ENCODE peak calls at places on chromosomes 5 and 9, in four cellular contexts. T is IMR-90, U is brain microvascular endothelial cell, D is lower lobe of right lung. A is an unnamed sample.

GRCh38 chr9:5085993-5086392 is 99.4 kb downstream of the INSL6 start:
- DNase-seq in T (no peak), U (no peak), D (no peak), A (no peak)

GRCh38 chr5:141617682-141618029 is 1.1 kb downstream of the DIAPH1 start:
- DNase-seq in T (no peak), U (no peak), D (no peak), A (no peak)

GRCh38 chr5:21810737-21811316 is 1042.3 kb downstream of the CDH12 start:
- DNase-seq in T (peak), U (no peak), D (no peak), A (no peak)

GRCh38 chr5:142115937-142116614 is 7.5 kb downstream of the NDFIP1 start:
- DNase-seq in T (peak), U (peak), D (no peak), A (no peak)

GRCh38 chr5:55502759-55503158 is 32.0 kb downstream of the PLPP1 start:
- DNase-seq in T (no peak), U (no peak), D (no peak), A (no peak)

GRCh38 chr9:96342553-96343245 is 40.7 kb upstream of the HSD17B3 start:
- DNase-seq in T (no peak), U (no peak), D (no peak), A (no peak)

GRCh38 chr5:39892708-39893107 is 467.9 kb upstream of the DAB2 start:
- DNase-seq in T (no peak), U (peak), D (no peak), A (no peak)

GRCh38 chr9:79492092-79492995 is 79.4 kb upstream of the TLE4 start:
- DNase-seq in T (peak), U (no peak), D (no peak), A (no peak)

GRCh38 chr9:112061152-112061740 is 113.9 kb downstream of the SUSD1 start:
- DNase-seq in T (peak), U (peak), D (peak), A (no peak)

GRCh38 chr5:112878760-112879159 is 17.7 kb downstream of the SRP19 start:
- DNase-seq in T (peak), U (no peak), D (no peak), A (no peak)

GRCh38 chr9:98995059-98995665 is 51.5 kb downstream of the COL15A1 start:
- DNase-seq in T (no peak), U (no peak), D (no peak), A (no peak)

GRCh38 chr9:98627291-98627690 is 81.4 kb downstream of the GABBR2 start:
- DNase-seq in T (peak), U (peak), D (no peak), A (no peak)

GRCh38 chr5:176446884-176447537 is 1.2 kb upstream of the FAF2 start:
- DNase-seq in T (no peak), U (no peak), D (no peak), A (peak)

GRCh38 chr9:38687389-38687842 is 32.5 kb downstream of the FAM240B start:
- DNase-seq in T (no peak), U (no peak), D (peak), A (peak)

GRCh38 chr5:122192883-122193496 is 63.6 kb downstream of the ZNF474 start:
- DNase-seq in T (peak), U (peak), D (no peak), A (no peak)

GRCh38 chr9:81032030-81032572 is 657.2 kb downstream of the TLE1 start:
- DNase-seq in T (peak), U (peak), D (no peak), A (no peak)

GRCh38 chr5:141560725-141561483 is 57.9 kb downstream of the DIAPH1 start:
- DNase-seq in T (peak), U (peak), D (peak), A (peak)

GRCh38 chr9:31908158-31908890 is 476.1 kb upstream of the ACO1 start:
- DNase-seq in T (no peak), U (no peak), D (no peak), A (no peak)

DNA sequence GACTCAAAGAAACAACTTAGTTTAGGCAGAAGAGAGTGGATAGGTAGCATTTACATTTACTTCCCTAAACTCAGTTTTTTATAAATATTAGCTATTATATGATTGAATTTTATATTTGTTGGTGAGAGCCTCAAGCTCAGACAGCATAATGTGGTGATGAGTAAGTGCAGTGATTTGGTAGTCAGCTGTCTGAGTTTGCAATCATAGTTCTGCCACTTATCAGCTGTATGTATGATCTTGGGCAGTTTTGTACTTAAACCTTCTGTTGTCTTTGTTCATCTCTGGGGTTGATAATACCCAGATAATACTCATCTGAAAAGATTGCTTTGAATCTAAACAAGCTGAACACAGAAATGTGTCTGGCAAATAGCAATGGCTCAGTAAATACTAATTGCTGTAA is 108.8 kb downstream of the ANXA1 start:
- DNase-seq in T (no peak), U (no peak), D (no peak), A (no peak)
- TF ChIP-seq CTCF in T (no peak), U (no peak), D (no peak), A (no peak)

DNA sequence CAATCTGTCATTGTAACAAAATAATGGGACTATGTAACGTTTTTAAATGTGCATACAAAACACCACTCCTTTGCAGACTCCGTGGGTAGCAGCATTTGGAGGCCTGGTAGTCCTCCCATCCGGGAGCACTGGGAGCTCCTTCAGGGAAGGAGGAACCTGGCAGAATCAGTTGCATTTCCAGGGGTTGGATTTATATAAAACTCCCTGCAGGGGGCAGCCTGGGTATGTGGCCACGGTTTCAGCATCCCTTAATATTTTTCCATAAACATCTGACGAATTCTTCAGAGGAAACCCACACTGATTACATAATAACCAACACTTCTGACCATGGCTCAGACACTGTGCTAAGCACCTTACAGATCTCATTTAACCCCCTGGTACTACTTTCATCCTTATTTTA is 6.1 kb upstream of the AFAP1L1 start:
- DNase-seq in T (peak), U (peak), D (no peak), A (no peak)
- TF ChIP-seq CTCF in T (peak), U (peak), D (peak), A (no peak)

GRCh38 chr5:159915913-159916840 is at the start of gene ADRA1B:
- DNase-seq in T (peak), U (peak), D (peak), A (peak)

GRCh38 chr5:159913481-159913880 is 2.8 kb upstream of the ADRA1B start:
- DNase-seq in T (peak), U (peak), D (no peak), A (no peak)

GRCh38 chr5:159917919-159918487 is 1.7 kb downstream of the ADRA1B start:
- DNase-seq in T (no peak), U (no peak), D (no peak), A (no peak)

GRCh38 chr5:159913048-159913447 is 3.2 kb upstream of the ADRA1B start:
- DNase-seq in T (peak), U (peak), D (no peak), A (no peak)

GRCh38 chr5:159916841-159917761 is 819 bp downstream of the ADRA1B start:
- DNase-seq in T (no peak), U (no peak), D (no peak), A (no peak)
- TF ChIP-seq CTCF in T (peak), U (peak), D (no peak), A (no peak)

GRCh38 chr9:27353405-27354229 is 56.7 kb upstream of the EQTN start:
- DNase-seq in T (no peak), U (peak), D (no peak), A (no peak)
- TF ChIP-seq CTCF in T (no peak), U (no peak), D (no peak), A (no peak)

DNA sequence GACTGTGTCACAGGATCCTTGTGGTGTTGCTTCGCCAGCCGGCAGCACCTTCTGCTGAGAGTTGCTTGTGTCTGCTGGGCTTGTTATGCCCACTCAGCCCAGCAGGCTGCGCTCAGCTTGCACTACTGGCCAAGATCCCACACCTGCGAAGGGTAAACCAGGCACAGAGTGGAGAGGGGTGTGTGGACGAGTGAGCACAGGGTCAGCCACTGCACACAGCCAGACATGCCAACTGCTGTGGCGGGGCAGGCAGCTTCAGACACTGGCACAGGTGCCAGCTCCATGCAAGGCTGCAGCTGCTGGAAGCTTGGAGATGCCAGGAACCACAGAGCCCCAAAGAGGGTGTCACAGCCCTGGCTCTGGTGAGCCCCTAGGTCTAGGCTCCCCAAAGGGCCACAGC is 273.6 kb downstream of the CETN3 start:
- DNase-seq in T (no peak), U (no peak), D (no peak), A (peak)
- TF ChIP-seq CTCF in T (no peak), U (peak), D (no peak), A (peak)

A was measured in mucosa of descending colon.